ENCODE peak calls at places on chromosomes 13 and 19, in nine cellular contexts. One of them, this sample, is unnamed.

GRCh38 chr13:73625562-73626339 is 508.5 kb downstream of the KLF12 start:
- DNase-seq in endothelial cell: no peak
- DNase-seq in stimulated activated CD4-positive, alpha-beta T cell treated with anti-CD3 and anti-CD28 coated beads, Interleukin-1b, Interleukin-23, amount 100 ng/mL, for 1 hour: no peak
- DNase-seq in nucleus accumbens: no peak
- DNase-seq in T-helper 17 cell: no peak
- DNase-seq in T-helper 9 cell: no peak
- DNase-seq in SK-N-MC: no peak
- DNase-seq in heart left ventricle: no peak
- DNase-seq in GM03348: no peak
- DNase-seq in this sample: no peak

GRCh38 chr19:10238172-10238783 is 7.1 kb upstream of the S1PR2 start:
- DNase-seq in T-helper 17 cell: no peak
- DNase-seq in SK-N-MC: no peak
- DNase-seq in heart left ventricle: peak
- DNase-seq in T-helper 9 cell: no peak
- DNase-seq in stimulated activated CD4-positive, alpha-beta T cell treated with anti-CD3 and anti-CD28 coated beads, Interleukin-1b, Interleukin-23, amount 100 ng/mL, for 1 hour: no peak
- DNase-seq in endothelial cell: no peak
- DNase-seq in GM03348: peak
- DNase-seq in nucleus accumbens: no peak
- DNase-seq in this sample: peak

GRCh38 chr19:51729781-51730180 is 6.0 kb upstream of the HAS1 start:
- DNase-seq in nucleus accumbens: no peak
- DNase-seq in endothelial cell: no peak
- DNase-seq in stimulated activated CD4-positive, alpha-beta T cell treated with anti-CD3 and anti-CD28 coated beads, Interleukin-1b, Interleukin-23, amount 100 ng/mL, for 1 hour: no peak
- DNase-seq in heart left ventricle: no peak
- DNase-seq in GM03348: peak
- DNase-seq in SK-N-MC: no peak
- DNase-seq in T-helper 17 cell: no peak
- DNase-seq in T-helper 9 cell: no peak
- DNase-seq in this sample: no peak

GRCh38 chr19:42024622-42025111 is 30.6 kb upstream of the ATP1A3 start:
- DNase-seq in SK-N-MC: no peak
- DNase-seq in T-helper 17 cell: no peak
- DNase-seq in nucleus accumbens: no peak
- DNase-seq in stimulated activated CD4-positive, alpha-beta T cell treated with anti-CD3 and anti-CD28 coated beads, Interleukin-1b, Interleukin-23, amount 100 ng/mL, for 1 hour: no peak
- DNase-seq in GM03348: peak
- DNase-seq in endothelial cell: no peak
- DNase-seq in heart left ventricle: peak
- DNase-seq in T-helper 9 cell: no peak
- DNase-seq in this sample: peak

GRCh38 chr13:107834268-107834667 is 381.1 kb downstream of the LIG4 start:
- DNase-seq in GM03348: no peak
- DNase-seq in stimulated activated CD4-positive, alpha-beta T cell treated with anti-CD3 and anti-CD28 coated beads, Interleukin-1b, Interleukin-23, amount 100 ng/mL, for 1 hour: no peak
- DNase-seq in SK-N-MC: no peak
- DNase-seq in T-helper 17 cell: no peak
- DNase-seq in nucleus accumbens: no peak
- DNase-seq in heart left ventricle: no peak
- DNase-seq in T-helper 9 cell: no peak
- DNase-seq in endothelial cell: no peak
- DNase-seq in this sample: no peak

GRCh38 chr19:7595466-7596133 is at the start of gene CAMSAP3:
- DNase-seq in SK-N-MC: peak
- DNase-seq in T-helper 17 cell: peak
- DNase-seq in stimulated activated CD4-positive, alpha-beta T cell treated with anti-CD3 and anti-CD28 coated beads, Interleukin-1b, Interleukin-23, amount 100 ng/mL, for 1 hour: no peak
- DNase-seq in GM03348: peak
- DNase-seq in nucleus accumbens: no peak
- DNase-seq in heart left ventricle: no peak
- DNase-seq in endothelial cell: peak
- DNase-seq in T-helper 9 cell: no peak
- DNase-seq in this sample: no peak

GRCh38 chr13:33194820-33195692 is 90.5 kb downstream of the STARD13 start:
- DNase-seq in nucleus accumbens: no peak
- DNase-seq in T-helper 17 cell: no peak
- DNase-seq in endothelial cell: no peak
- DNase-seq in SK-N-MC: no peak
- DNase-seq in heart left ventricle: peak
- DNase-seq in GM03348: no peak
- DNase-seq in stimulated activated CD4-positive, alpha-beta T cell treated with anti-CD3 and anti-CD28 coated beads, Interleukin-1b, Interleukin-23, amount 100 ng/mL, for 1 hour: no peak
- DNase-seq in T-helper 9 cell: no peak
- DNase-seq in this sample: no peak

GRCh38 chr19:31838163-31838798 is 489.0 kb upstream of the TSHZ3 start:
- DNase-seq in T-helper 9 cell: no peak
- DNase-seq in GM03348: no peak
- DNase-seq in endothelial cell: no peak
- DNase-seq in heart left ventricle: no peak
- DNase-seq in nucleus accumbens: no peak
- DNase-seq in SK-N-MC: peak
- DNase-seq in T-helper 17 cell: no peak
- DNase-seq in stimulated activated CD4-positive, alpha-beta T cell treated with anti-CD3 and anti-CD28 coated beads, Interleukin-1b, Interleukin-23, amount 100 ng/mL, for 1 hour: no peak
- DNase-seq in this sample: no peak

GRCh38 chr19:39499082-39499642 is 415 bp downstream of the DLL3 start:
- DNase-seq in T-helper 9 cell: no peak
- DNase-seq in heart left ventricle: no peak
- DNase-seq in T-helper 17 cell: no peak
- DNase-seq in nucleus accumbens: no peak
- DNase-seq in SK-N-MC: no peak
- DNase-seq in GM03348: no peak
- DNase-seq in stimulated activated CD4-positive, alpha-beta T cell treated with anti-CD3 and anti-CD28 coated beads, Interleukin-1b, Interleukin-23, amount 100 ng/mL, for 1 hour: no peak
- DNase-seq in endothelial cell: peak
- DNase-seq in this sample: no peak

GRCh38 chr13:60494296-60494695 is 97.3 kb downstream of the TDRD3 start:
- DNase-seq in nucleus accumbens: no peak
- DNase-seq in stimulated activated CD4-positive, alpha-beta T cell treated with anti-CD3 and anti-CD28 coated beads, Interleukin-1b, Interleukin-23, amount 100 ng/mL, for 1 hour: no peak
- DNase-seq in GM03348: no peak
- DNase-seq in endothelial cell: no peak
- DNase-seq in T-helper 17 cell: no peak
- DNase-seq in SK-N-MC: no peak
- DNase-seq in heart left ventricle: no peak
- DNase-seq in T-helper 9 cell: no peak
- DNase-seq in this sample: no peak

GRCh38 chr19:39671739-39672363 is 16.1 kb downstream of the LGALS16 start:
- DNase-seq in GM03348: peak
- DNase-seq in heart left ventricle: no peak
- DNase-seq in stimulated activated CD4-positive, alpha-beta T cell treated with anti-CD3 and anti-CD28 coated beads, Interleukin-1b, Interleukin-23, amount 100 ng/mL, for 1 hour: peak
- DNase-seq in endothelial cell: peak
- DNase-seq in SK-N-MC: peak
- DNase-seq in T-helper 9 cell: peak
- DNase-seq in nucleus accumbens: no peak
- DNase-seq in T-helper 17 cell: peak
- DNase-seq in this sample: no peak

GRCh38 chr13:79645569-79645968 is 164.6 kb downstream of the NDFIP2 start:
- DNase-seq in nucleus accumbens: no peak
- DNase-seq in endothelial cell: no peak
- DNase-seq in SK-N-MC: no peak
- DNase-seq in heart left ventricle: no peak
- DNase-seq in GM03348: no peak
- DNase-seq in stimulated activated CD4-positive, alpha-beta T cell treated with anti-CD3 and anti-CD28 coated beads, Interleukin-1b, Interleukin-23, amount 100 ng/mL, for 1 hour: no peak
- DNase-seq in T-helper 17 cell: no peak
- DNase-seq in T-helper 9 cell: no peak
- DNase-seq in this sample: no peak

This sample was measured in sigmoid colon.